ENCODE peak calls at places on chromosome 5, in seven cellular contexts. One of them, this sample, is unnamed.

GRCh38 chr5:176712546-176713297 is 65.4 kb downstream of the TSPAN17 start:
- DNase-seq in B cell: no peak
- DNase-seq in A549: no peak
- DNase-seq in brain microvascular endothelial cell: no peak
- DNase-seq in fibroblast of mammary gland: no peak
- DNase-seq in mesothelial cell of epicardium: no peak
- DNase-seq in progenitor cell of endocrine pancreas: no peak
- DNase-seq in this sample: no peak

GRCh38 chr5:150174285-150174684 is 7.7 kb downstream of the CDX1 start:
- DNase-seq in A549: no peak
- DNase-seq in progenitor cell of endocrine pancreas: no peak
- DNase-seq in fibroblast of mammary gland: no peak
- DNase-seq in mesothelial cell of epicardium: no peak
- DNase-seq in brain microvascular endothelial cell: no peak
- DNase-seq in B cell: no peak
- DNase-seq in this sample: no peak

GRCh38 chr5:136275601-136276000 is 82.6 kb upstream of the SMIM32 start:
- DNase-seq in mesothelial cell of epicardium: no peak
- DNase-seq in brain microvascular endothelial cell: no peak
- DNase-seq in A549: no peak
- DNase-seq in fibroblast of mammary gland: no peak
- DNase-seq in B cell: no peak
- DNase-seq in progenitor cell of endocrine pancreas: no peak
- DNase-seq in this sample: no peak

GRCh38 chr5:57566914-57567313 is 84.3 kb upstream of the ACTBL2 start:
- DNase-seq in A549: no peak
- DNase-seq in mesothelial cell of epicardium: no peak
- DNase-seq in fibroblast of mammary gland: peak; percentile 89
- DNase-seq in progenitor cell of endocrine pancreas: no peak
- DNase-seq in B cell: no peak
- DNase-seq in brain microvascular endothelial cell: peak; percentile 88
- DNase-seq in this sample: no peak

GRCh38 chr5:71695561-71695960 is 23.5 kb upstream of the CARTPT start:
- DNase-seq in mesothelial cell of epicardium: no peak
- DNase-seq in B cell: no peak
- DNase-seq in fibroblast of mammary gland: no peak
- DNase-seq in progenitor cell of endocrine pancreas: no peak
- DNase-seq in brain microvascular endothelial cell: no peak
- DNase-seq in A549: peak; percentile 22
- DNase-seq in this sample: no peak

GRCh38 chr5:302951-303350 is 18.6 kb upstream of the AHRR start:
- DNase-seq in mesothelial cell of epicardium: no peak
- DNase-seq in B cell: no peak
- DNase-seq in A549: no peak
- DNase-seq in progenitor cell of endocrine pancreas: no peak
- DNase-seq in fibroblast of mammary gland: no peak
- DNase-seq in brain microvascular endothelial cell: no peak
- DNase-seq in this sample: no peak

GRCh38 chr5:54902817-54903473 is 82.4 kb downstream of the ESM1 start:
- DNase-seq in mesothelial cell of epicardium: no peak
- DNase-seq in A549: no peak
- DNase-seq in B cell: no peak
- DNase-seq in fibroblast of mammary gland: peak; percentile 74
- DNase-seq in brain microvascular endothelial cell: no peak
- DNase-seq in progenitor cell of endocrine pancreas: no peak
- DNase-seq in this sample: no peak

GRCh38 chr5:100762163-100762562 is 140.9 kb downstream of the ST8SIA4 start:
- DNase-seq in progenitor cell of endocrine pancreas: no peak
- DNase-seq in fibroblast of mammary gland: no peak
- DNase-seq in mesothelial cell of epicardium: no peak
- DNase-seq in brain microvascular endothelial cell: peak; percentile 70
- DNase-seq in A549: no peak
- DNase-seq in B cell: no peak
- DNase-seq in this sample: no peak

GRCh38 chr5:142484821-142485387 is 160.1 kb upstream of the SPRY4 start:
- DNase-seq in mesothelial cell of epicardium: no peak
- DNase-seq in brain microvascular endothelial cell: peak; percentile 47
- DNase-seq in progenitor cell of endocrine pancreas: no peak
- DNase-seq in fibroblast of mammary gland: peak; percentile 31
- DNase-seq in B cell: no peak
- DNase-seq in A549: no peak
- DNase-seq in this sample: no peak

GRCh38 chr5:43469671-43470396 is 13.8 kb downstream of the TMEM267 start:
- DNase-seq in mesothelial cell of epicardium: no peak
- DNase-seq in B cell: no peak
- DNase-seq in A549: no peak
- DNase-seq in fibroblast of mammary gland: no peak
- DNase-seq in brain microvascular endothelial cell: no peak
- DNase-seq in progenitor cell of endocrine pancreas: no peak
- DNase-seq in this sample: no peak

GRCh38 chr5:139776856-139777255 is 18.8 kb upstream of the PSD2 start:
- DNase-seq in progenitor cell of endocrine pancreas: no peak
- DNase-seq in A549: no peak
- DNase-seq in fibroblast of mammary gland: no peak
- DNase-seq in mesothelial cell of epicardium: no peak
- DNase-seq in B cell: no peak
- DNase-seq in brain microvascular endothelial cell: no peak
- DNase-seq in this sample: no peak

DNA sequence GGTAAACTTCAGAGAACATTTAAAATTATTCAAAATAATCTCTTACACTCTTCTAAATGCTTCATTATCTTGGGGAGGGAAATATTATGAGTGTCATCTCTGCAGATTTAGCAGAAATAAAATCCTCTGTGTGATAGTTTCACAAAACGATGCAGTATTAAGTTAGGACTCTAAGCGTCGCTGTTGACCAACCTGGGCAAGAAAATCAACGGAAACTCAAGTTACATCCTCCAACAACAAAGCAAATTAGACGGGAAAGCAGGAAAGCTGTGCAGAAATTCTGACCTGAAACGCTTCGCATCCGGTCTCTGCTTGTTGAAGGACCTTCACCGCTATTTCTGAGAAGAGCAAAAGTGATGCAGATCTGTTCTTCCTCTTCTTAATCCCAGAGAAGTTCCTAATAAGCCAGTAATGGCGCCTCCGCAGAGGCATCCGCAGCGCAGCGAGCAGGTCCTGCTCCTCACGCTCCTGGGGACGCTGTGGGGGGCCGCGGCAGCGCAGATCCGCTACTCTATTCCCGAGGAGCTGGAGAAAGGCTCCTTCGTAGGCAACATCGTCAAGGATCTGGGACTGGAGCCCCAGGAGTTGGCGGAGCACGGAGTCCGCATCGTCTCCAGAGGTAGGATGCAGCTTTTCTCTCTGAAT is at the start of gene PCDHGA6:
- DNase-seq in mesothelial cell of epicardium: no peak
- DNase-seq in A549: no peak
- DNase-seq in progenitor cell of endocrine pancreas: no peak
- DNase-seq in fibroblast of mammary gland: peak; percentile 50
- DNase-seq in B cell: no peak
- DNase-seq in brain microvascular endothelial cell: no peak
- DNase-seq in this sample: no peak
- TF ChIP-seq CTCF in mesothelial cell of epicardium: no peak
- TF ChIP-seq CTCF in A549: no peak
- TF ChIP-seq CTCF in progenitor cell of endocrine pancreas: no peak
- TF ChIP-seq CTCF in fibroblast of mammary gland: peak; percentile 64
- TF ChIP-seq CTCF in B cell: peak; percentile 41
- TF ChIP-seq CTCF in brain microvascular endothelial cell: peak; percentile 58
- TF ChIP-seq CTCF in this sample: no peak

GRCh38 chr5:9455826-9456434 is 89.9 kb downstream of the SEMA5A start:
- DNase-seq in progenitor cell of endocrine pancreas: no peak
- DNase-seq in brain microvascular endothelial cell: no peak
- DNase-seq in mesothelial cell of epicardium: no peak
- DNase-seq in A549: no peak
- DNase-seq in B cell: no peak
- DNase-seq in fibroblast of mammary gland: no peak
- DNase-seq in this sample: no peak

GRCh38 chr5:9454012-9454481 is 91.8 kb downstream of the SEMA5A start:
- DNase-seq in A549: no peak
- DNase-seq in B cell: no peak
- DNase-seq in brain microvascular endothelial cell: no peak
- DNase-seq in fibroblast of mammary gland: peak; percentile 47
- DNase-seq in mesothelial cell of epicardium: no peak
- DNase-seq in progenitor cell of endocrine pancreas: no peak
- DNase-seq in this sample: no peak

GRCh38 chr5:9453480-9454011 is 92.3 kb downstream of the SEMA5A start:
- DNase-seq in progenitor cell of endocrine pancreas: no peak
- DNase-seq in A549: no peak
- DNase-seq in fibroblast of mammary gland: no peak
- DNase-seq in B cell: no peak
- DNase-seq in mesothelial cell of epicardium: no peak
- DNase-seq in brain microvascular endothelial cell: no peak
- DNase-seq in this sample: no peak

GRCh38 chr5:9456435-9457042 is 89.3 kb downstream of the SEMA5A start:
- DNase-seq in A549: no peak
- DNase-seq in B cell: no peak
- DNase-seq in brain microvascular endothelial cell: peak; percentile 82
- DNase-seq in mesothelial cell of epicardium: no peak
- DNase-seq in progenitor cell of endocrine pancreas: no peak
- DNase-seq in fibroblast of mammary gland: peak; percentile 88
- DNase-seq in this sample: no peak

DNA sequence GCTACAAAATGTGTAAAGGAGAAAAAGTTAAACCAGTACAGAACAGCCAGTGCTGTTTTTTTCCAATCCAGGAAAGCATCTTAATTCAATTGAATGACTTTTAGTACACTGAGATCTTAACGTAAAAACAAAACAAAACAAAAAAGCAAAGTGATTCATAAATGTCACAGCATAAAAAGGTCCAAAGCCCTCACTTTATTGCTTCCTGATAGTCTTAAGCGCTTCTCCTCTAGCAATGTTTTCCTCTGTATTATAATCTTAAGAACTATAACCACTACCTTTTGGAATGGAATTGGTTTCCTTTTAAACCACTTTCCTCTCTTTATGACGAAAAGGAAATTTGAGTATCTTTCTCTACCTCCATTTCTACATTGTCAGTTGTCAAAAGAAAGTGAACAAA is 91.4 kb downstream of the SEMA5A start:
- DNase-seq in fibroblast of mammary gland: no peak
- DNase-seq in mesothelial cell of epicardium: no peak
- DNase-seq in progenitor cell of endocrine pancreas: no peak
- DNase-seq in brain microvascular endothelial cell: no peak
- DNase-seq in B cell: no peak
- DNase-seq in A549: no peak
- DNase-seq in this sample: no peak
- TF ChIP-seq CTCF in fibroblast of mammary gland: no peak
- TF ChIP-seq CTCF in mesothelial cell of epicardium: no peak
- TF ChIP-seq CTCF in progenitor cell of endocrine pancreas: no peak
- TF ChIP-seq CTCF in brain microvascular endothelial cell: no peak
- TF ChIP-seq CTCF in B cell: no peak
- TF ChIP-seq CTCF in A549: no peak
- TF ChIP-seq CTCF in this sample: no peak

GRCh38 chr5:115553082-115553481 is 8.5 kb upstream of the FEM1C start:
- DNase-seq in A549: no peak
- DNase-seq in brain microvascular endothelial cell: no peak
- DNase-seq in B cell: no peak
- DNase-seq in fibroblast of mammary gland: peak; percentile 50
- DNase-seq in progenitor cell of endocrine pancreas: no peak
- DNase-seq in mesothelial cell of epicardium: no peak
- DNase-seq in this sample: no peak

GRCh38 chr5:115551415-115551814 is 6.8 kb upstream of the FEM1C start:
- DNase-seq in B cell: no peak
- DNase-seq in mesothelial cell of epicardium: no peak
- DNase-seq in fibroblast of mammary gland: peak; percentile 80
- DNase-seq in A549: peak; percentile 29
- DNase-seq in brain microvascular endothelial cell: peak; percentile 21
- DNase-seq in progenitor cell of endocrine pancreas: no peak
- DNase-seq in this sample: no peak

GRCh38 chr5:115545065-115545882 is 699 bp upstream of the FEM1C start:
- DNase-seq in mesothelial cell of epicardium: no peak
- DNase-seq in fibroblast of mammary gland: peak; percentile 70
- DNase-seq in A549: no peak
- DNase-seq in B cell: no peak
- DNase-seq in brain microvascular endothelial cell: no peak
- DNase-seq in progenitor cell of endocrine pancreas: no peak
- DNase-seq in this sample: no peak

GRCh38 chr5:115548683-115549082 is 4.1 kb upstream of the FEM1C start:
- DNase-seq in mesothelial cell of epicardium: no peak
- DNase-seq in fibroblast of mammary gland: no peak
- DNase-seq in B cell: no peak
- DNase-seq in brain microvascular endothelial cell: no peak
- DNase-seq in progenitor cell of endocrine pancreas: no peak
- DNase-seq in A549: no peak
- DNase-seq in this sample: no peak

DNA sequence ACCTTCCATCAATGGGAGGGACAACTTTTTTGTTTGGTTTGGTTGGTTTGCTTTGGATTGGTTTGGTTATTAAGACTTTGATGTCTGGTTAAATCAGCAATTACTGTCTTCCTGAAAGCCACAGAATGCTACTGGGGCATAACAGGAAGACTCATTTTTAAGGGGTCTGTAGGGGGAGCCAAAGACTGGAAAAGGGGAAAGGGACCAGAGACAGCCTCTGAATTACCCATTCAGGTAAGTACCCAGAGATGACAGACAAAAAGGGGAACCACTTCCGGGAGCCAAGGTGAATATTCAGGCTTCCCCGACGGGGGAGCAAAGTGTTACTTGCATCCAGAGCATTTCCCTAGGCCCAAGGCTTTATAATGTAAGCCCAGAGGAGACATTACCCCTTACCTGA is 4.6 kb upstream of the FEM1C start:
- DNase-seq in B cell: no peak
- DNase-seq in A549: peak; percentile 21
- DNase-seq in progenitor cell of endocrine pancreas: no peak
- DNase-seq in fibroblast of mammary gland: peak; percentile 31
- DNase-seq in brain microvascular endothelial cell: no peak
- DNase-seq in mesothelial cell of epicardium: no peak
- DNase-seq in this sample: no peak
- TF ChIP-seq CTCF in B cell: no peak
- TF ChIP-seq CTCF in A549: peak; percentile 26
- TF ChIP-seq CTCF in progenitor cell of endocrine pancreas: peak; percentile 41
- TF ChIP-seq CTCF in fibroblast of mammary gland: peak; percentile 30
- TF ChIP-seq CTCF in brain microvascular endothelial cell: peak; percentile 66
- TF ChIP-seq CTCF in mesothelial cell of epicardium: no peak
- TF ChIP-seq CTCF in this sample: peak; percentile 38

DNA sequence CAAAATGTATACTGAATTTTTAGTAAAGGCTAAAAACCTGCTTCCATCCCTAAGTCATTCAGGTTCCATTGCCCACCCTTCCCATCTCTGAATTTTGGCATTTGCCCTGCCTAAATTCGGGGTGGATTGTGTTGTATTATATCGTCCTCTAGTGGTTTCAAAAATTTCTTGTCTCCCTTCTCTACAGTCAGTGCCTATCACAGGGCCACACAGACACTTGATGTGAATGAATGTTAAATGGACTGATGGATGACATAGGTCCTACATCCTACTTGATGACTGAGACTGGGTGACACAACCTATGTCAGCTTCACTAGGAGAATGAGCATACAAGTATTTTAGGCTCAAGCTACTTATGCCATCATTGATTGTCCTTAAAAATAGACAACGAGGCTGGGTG is 45.6 kb upstream of the SLC30A5 start:
- DNase-seq in A549: peak; percentile 17
- DNase-seq in fibroblast of mammary gland: peak; percentile 19
- DNase-seq in progenitor cell of endocrine pancreas: no peak
- DNase-seq in brain microvascular endothelial cell: no peak
- DNase-seq in mesothelial cell of epicardium: no peak
- DNase-seq in B cell: no peak
- DNase-seq in this sample: no peak
- TF ChIP-seq CTCF in A549: peak; percentile 51
- TF ChIP-seq CTCF in fibroblast of mammary gland: peak; percentile 59
- TF ChIP-seq CTCF in progenitor cell of endocrine pancreas: peak; percentile 8
- TF ChIP-seq CTCF in brain microvascular endothelial cell: peak; percentile 40
- TF ChIP-seq CTCF in mesothelial cell of epicardium: no peak
- TF ChIP-seq CTCF in B cell: no peak
- TF ChIP-seq CTCF in this sample: peak; percentile 44

GRCh38 chr5:173823274-173823644 is 64.9 kb upstream of the CPEB4 start:
- DNase-seq in fibroblast of mammary gland: peak; percentile 21
- DNase-seq in progenitor cell of endocrine pancreas: no peak
- DNase-seq in mesothelial cell of epicardium: no peak
- DNase-seq in brain microvascular endothelial cell: no peak
- DNase-seq in A549: no peak
- DNase-seq in B cell: no peak
- DNase-seq in this sample: no peak
- TF ChIP-seq CTCF in fibroblast of mammary gland: no peak
- TF ChIP-seq CTCF in progenitor cell of endocrine pancreas: no peak
- TF ChIP-seq CTCF in mesothelial cell of epicardium: no peak
- TF ChIP-seq CTCF in brain microvascular endothelial cell: no peak
- TF ChIP-seq CTCF in A549: no peak
- TF ChIP-seq CTCF in B cell: no peak
- TF ChIP-seq CTCF in this sample: no peak